ENCODE peak calls at places on chromosomes 11 and 22, in four cellular contexts. V, K, R and P are unnamed samples.

GRCh38 chr11:120857508-120857907 is 166.4 kb upstream of the TBCEL start:
- DNase-seq in V (no peak), K (no peak), R (no peak), P (no peak)

GRCh38 chr11:2268911-2269600 is 1.3 kb downstream of the ASCL2 start:
- DNase-seq in V (peak), K (peak), R (no peak), P (no peak)

GRCh38 chr11:105821366-105821765 is 200.7 kb downstream of the MSANTD4 start:
- DNase-seq in V (no peak), K (no peak), R (no peak), P (no peak)

GRCh38 chr11:20238712-20239111 is 78.4 kb upstream of the DBX1 start:
- DNase-seq in V (peak), K (no peak), R (no peak), P (peak)

GRCh38 chr11:12813371-12814225 is 139.4 kb downstream of the TEAD1 start:
- DNase-seq in V (no peak), K (no peak), R (no peak), P (no peak)

GRCh38 chr11:46361283-46362145 is 14.3 kb downstream of the DGKZ start:
- DNase-seq in V (peak), K (peak), R (peak), P (no peak)

GRCh38 chr11:20353829-20354434 is 9.6 kb upstream of the HTATIP2 start:
- DNase-seq in V (peak), K (no peak), R (peak), P (no peak)

GRCh38 chr11:125063429-125064043 is 431 bp downstream of the SLC37A2 start:
- DNase-seq in V (peak), K (no peak), R (no peak), P (no peak)

GRCh38 chr22:43642319-43642718 is 169.8 kb downstream of the EFCAB6 start:
- DNase-seq in V (no peak), K (no peak), R (no peak), P (no peak)

GRCh38 chr11:74780277-74780870 is 31.7 kb downstream of the RNF169 start:
- DNase-seq in V (no peak), K (no peak), R (no peak), P (no peak)

GRCh38 chr11:115616941-115617340 is 112.7 kb upstream of the CADM1 start:
- DNase-seq in V (peak), K (no peak), R (peak), P (no peak)

GRCh38 chr11:798093-798713 is at the start of gene SLC25A22:
- DNase-seq in V (peak), K (peak), R (peak), P (no peak)

GRCh38 chr11:16612801-16613400 is 125.5 kb upstream of the C11orf58 start:
- DNase-seq in V (no peak), K (no peak), R (no peak), P (no peak)

GRCh38 chr11:77308838-77309237 is 7.4 kb upstream of the GDPD4 start:
- DNase-seq in V (no peak), K (no peak), R (no peak), P (no peak)

GRCh38 chr11:3745161-3745560 is 52.2 kb downstream of the NUP98 start:
- DNase-seq in V (no peak), K (no peak), R (no peak), P (peak)

GRCh38 chr11:13772223-13773046 is 104.0 kb downstream of the FAR1 start:
- DNase-seq in V (no peak), K (peak), R (peak), P (peak)

GRCh38 chr11:44857490-44857889 is 93.2 kb downstream of the TP53I11 start:
- DNase-seq in V (no peak), K (no peak), R (no peak), P (no peak)

GRCh38 chr11:115933564-115933963 is 429.3 kb upstream of the CADM1 start:
- DNase-seq in V (no peak), K (no peak), R (no peak), P (no peak)

GRCh38 chr11:131674051-131674755 is 303.8 kb downstream of the NTM start:
- DNase-seq in V (peak), K (no peak), R (peak), P (no peak)

GRCh38 chr11:44868021-44868420 is 82.7 kb downstream of the TP53I11 start:
- DNase-seq in V (no peak), K (no peak), R (no peak), P (no peak)

GRCh38 chr11:93842461-93842860 is 8.0 kb downstream of the VSTM5 start:
- DNase-seq in V (peak), K (no peak), R (peak), P (no peak)

GRCh38 chr22:35381424-35381772 is 502 bp downstream of the HMOX1 start:
- DNase-seq in V (no peak), K (no peak), R (no peak), P (no peak)

GRCh38 chr11:128724891-128725611 is 31.2 kb downstream of the FLI1 start:
- DNase-seq in V (no peak), K (no peak), R (no peak), P (no peak)

GRCh38 chr11:1782026-1782696 is 18.4 kb upstream of the CTSD start:
- DNase-seq in V (peak), K (no peak), R (no peak), P (no peak)

GRCh38 chr11:80937831-80938230 is 1497.0 kb upstream of the TENM4 start:
- DNase-seq in V (no peak), K (no peak), R (peak), P (no peak)

GRCh38 chr11:11703885-11704284 is 82.1 kb upstream of the GALNT18 start:
- DNase-seq in V (no peak), K (no peak), R (no peak), P (no peak)

GRCh38 chr22:44211946-44212930 is 31.5 kb downstream of the PARVG start:
- DNase-seq in V (no peak), K (no peak), R (no peak), P (no peak)

DNA sequence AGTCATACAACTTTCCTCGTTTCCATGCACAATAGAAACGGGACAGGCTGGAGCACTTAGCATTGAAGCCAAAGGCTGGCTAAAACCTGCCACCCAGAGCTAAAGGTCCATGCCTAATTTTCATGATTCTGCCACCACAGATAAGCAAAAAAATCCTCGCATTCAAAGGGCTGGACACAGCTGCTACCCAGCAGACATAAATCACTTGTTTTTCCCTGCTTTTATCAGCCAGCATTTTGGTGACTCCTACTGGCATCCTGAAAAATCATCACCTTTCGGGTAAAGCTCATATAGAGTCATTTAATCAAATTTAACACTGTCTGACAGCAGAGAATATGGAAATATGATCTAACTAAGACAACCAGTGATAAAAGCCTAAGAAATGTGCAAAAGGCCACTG is 37.9 kb downstream of the ALG9 start:
- DNase-seq in V (no peak), K (no peak), R (no peak), P (no peak)
- TF ChIP-seq CTCF in V (no peak), K (no peak), R (peak), P (peak)

GRCh38 chr11:47400813-47401279 is 7.5 kb upstream of the SLC39A13 start:
- DNase-seq in V (no peak), K (no peak), R (no peak), P (no peak)
- H3K4me3 ChIP-seq in V (peak), K (peak), R (no peak), P (no peak)

GRCh38 chr11:104259121-104259610 is 95.2 kb upstream of the PDGFD start:
- DNase-seq in V (no peak), K (no peak), R (no peak), P (peak)

GRCh38 chr11:104256525-104256924 is 92.6 kb upstream of the PDGFD start:
- DNase-seq in V (no peak), K (no peak), R (peak), P (no peak)

DNA sequence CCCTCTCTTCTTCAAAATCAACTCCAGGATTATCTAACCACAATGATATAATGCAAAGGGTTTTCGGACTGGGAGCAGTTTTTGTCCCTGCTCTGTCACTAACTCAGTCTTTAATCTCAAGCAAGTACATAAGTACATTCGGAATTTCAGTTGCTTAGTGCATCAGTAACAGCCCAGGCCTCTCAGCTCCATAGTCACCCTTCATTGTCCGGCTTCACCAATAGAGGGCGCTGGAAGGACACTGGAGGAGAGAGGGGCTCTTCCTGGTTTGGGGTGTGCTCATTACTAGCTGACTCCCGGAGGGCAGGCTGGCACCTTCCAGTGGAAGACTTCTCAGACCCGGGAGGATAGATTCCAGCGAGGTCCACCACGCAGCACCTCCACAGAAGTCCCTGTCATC is 90.4 kb upstream of the PDGFD start:
- DNase-seq in V (peak), K (no peak), R (peak), P (no peak)
- TF ChIP-seq CTCF in V (no peak), K (no peak), R (peak), P (peak)

DNA sequence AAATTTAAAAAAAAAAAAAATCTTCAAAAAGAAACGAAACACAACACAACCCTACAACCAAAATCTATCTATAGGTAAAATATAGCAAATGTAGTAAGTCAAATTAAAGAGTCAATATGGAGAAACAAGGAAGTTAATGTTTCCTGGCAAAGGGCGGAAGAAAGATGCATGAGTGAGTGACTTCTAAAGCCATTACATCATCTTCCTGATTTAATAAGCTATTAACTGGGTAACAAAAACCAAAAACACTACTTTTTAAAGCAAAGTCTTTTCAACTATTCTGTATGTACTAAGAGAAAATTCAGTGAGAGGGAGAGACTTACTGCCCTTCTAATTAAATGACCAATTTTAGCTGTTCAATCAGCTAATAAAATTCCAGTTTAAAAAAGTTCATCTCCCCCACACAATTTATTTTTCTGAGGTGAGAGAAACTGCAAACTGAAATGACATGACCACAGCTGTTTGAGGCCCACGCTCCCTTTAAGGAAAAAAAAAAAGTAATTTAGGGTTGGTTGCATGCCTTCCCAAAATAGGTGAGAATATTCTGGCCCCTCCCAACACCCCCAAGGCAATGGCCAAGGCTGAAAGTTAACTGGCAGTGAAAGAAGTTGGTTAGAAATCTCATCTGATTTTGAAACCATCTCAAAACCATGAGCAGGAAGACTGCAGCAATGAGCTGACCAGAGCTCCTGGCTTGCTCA is 5.9 kb downstream of the SF1 start:
- DNase-seq in V (no peak), K (no peak), R (no peak), P (no peak)
- H3K4me3 ChIP-seq in V (no peak), K (no peak), R (no peak), P (no peak)

DNA sequence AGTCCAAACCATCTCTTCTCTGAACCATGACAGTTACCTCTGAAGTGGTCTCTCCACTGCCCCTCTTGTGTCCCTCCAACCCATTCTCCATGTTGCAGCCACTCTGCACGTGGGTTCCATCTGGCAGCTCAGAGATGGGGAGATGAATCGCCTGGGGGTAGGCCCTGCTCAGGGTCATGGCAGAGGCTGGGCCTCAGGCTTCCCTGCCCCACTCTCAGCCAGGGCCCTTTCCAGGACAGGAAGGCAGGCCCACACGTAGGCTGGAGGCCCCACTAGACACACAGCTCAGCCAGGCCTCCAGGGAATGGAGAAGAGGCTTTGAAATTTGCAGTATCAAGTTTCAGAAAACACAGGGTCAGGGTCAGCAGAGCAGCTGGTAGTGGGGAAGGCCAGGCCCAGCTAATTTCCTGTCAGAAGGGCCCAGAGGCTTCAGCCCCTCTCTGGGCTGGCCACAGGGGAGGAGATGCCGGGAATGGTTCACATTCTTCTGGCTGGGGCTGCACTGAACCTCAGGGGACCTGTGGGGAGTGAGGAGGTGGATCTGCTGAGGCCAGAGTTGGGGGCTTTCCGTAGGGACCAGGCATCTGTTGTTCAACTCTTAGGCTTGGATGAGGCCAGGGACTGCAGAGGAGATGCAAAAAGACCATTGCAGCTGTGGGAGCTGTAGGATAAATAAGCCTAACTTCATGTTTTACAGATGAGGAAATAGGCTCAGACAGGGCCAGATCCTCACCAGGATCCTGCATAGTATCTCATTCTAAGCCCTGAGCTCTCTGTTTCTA is 101.6 kb downstream of the SWAP70 start:
- DNase-seq in V (no peak), K (no peak), R (peak), P (no peak)
- TF ChIP-seq CTCF in V (no peak), K (no peak), R (no peak), P (no peak)

GRCh38 chr11:122202161-122202950 is 86.3 kb upstream of the BLID start:
- DNase-seq in V (no peak), K (no peak), R (peak), P (no peak)

GRCh38 chr11:122207505-122207904 is 91.5 kb upstream of the BLID start:
- DNase-seq in V (no peak), K (no peak), R (peak), P (no peak)

GRCh38 chr11:122202951-122203456 is 87.0 kb upstream of the BLID start:
- DNase-seq in V (peak), K (no peak), R (peak), P (no peak)

GRCh38 chr11:122204206-122204605 is 88.2 kb upstream of the BLID start:
- DNase-seq in V (no peak), K (no peak), R (peak), P (no peak)

GRCh38 chr11:122205036-122205435 is 89.0 kb upstream of the BLID start:
- DNase-seq in V (no peak), K (no peak), R (no peak), P (no peak)
- H3K4me3 ChIP-seq in V (no peak), K (no peak), R (no peak), P (no peak)